ENCODE peak calls at places on chromosomes 4 and X, in five cellular contexts. E, O, U, A and G are unnamed samples. For H3K36me3, the result is how much of the 10 kb centered on the place peaks cover.

GRCh38 chrX:9231491-9231890 is 197.6 kb upstream of the FAM9B start:
- DNase-seq in A (no peak), U (no peak), O (no peak), E (no peak), G (no peak)

GRCh38 chrX:122943918-122944317 is 240.2 kb upstream of the GRIA3 start:
- DNase-seq in A (peak), U (no peak), E (no peak), O (no peak), G (no peak)

GRCh38 chr4:158121203-158121586 is 51.6 kb downstream of the GASK1B start:
- DNase-seq in E (no peak), O (no peak), A (peak), U (peak), G (no peak)

GRCh38 chr4:86496094-86497060 is 97.7 kb upstream of the PTPN13 start:
- DNase-seq in U (no peak), O (peak), E (peak), A (peak), G (no peak)

GRCh38 chrX:140526138-140526537 is 21.3 kb upstream of the SOX3 start:
- DNase-seq in O (no peak), A (no peak), E (no peak), U (no peak), G (no peak)

GRCh38 chr4:176422031-176422430 is 102.3 kb downstream of the SPCS3 start:
- DNase-seq in U (no peak), A (no peak), E (no peak), O (no peak), G (no peak)

GRCh38 chr4:6087669-6088068 is 69.4 kb upstream of the C4orf50 start:
- DNase-seq in A (peak), E (peak), U (no peak), O (no peak), G (no peak)

GRCh38 chr4:13547563-13548041 is 3.3 kb upstream of the NKX3-2 start:
- DNase-seq in O (no peak), E (no peak), A (no peak), U (no peak), G (no peak)

GRCh38 chrX:88613338-88613737 is 133.7 kb upstream of the CPXCR1 start:
- DNase-seq in U (no peak), O (no peak), A (peak), E (no peak), G (no peak)

GRCh38 chrX:155071694-155072215 is 447 bp downstream of the BRCC3 start:
- DNase-seq in E (no peak), A (no peak), U (peak), O (peak), G (peak)

GRCh38 chrX:137352101-137352660 is 213.7 kb upstream of the ZIC3 start:
- DNase-seq in A (no peak), O (no peak), U (no peak), E (no peak), G (no peak)

GRCh38 chr4:183241322-183241640 is 78.8 kb downstream of the CLDN22 start:
- DNase-seq in A (peak), O (no peak), E (no peak), U (no peak), G (no peak)

GRCh38 chrX:47749185-47749967 is 87.3 kb upstream of the ZNF81 start:
- DNase-seq in U (no peak), A (peak), O (no peak), E (no peak), G (no peak)

GRCh38 chr4:81736324-81736723 is 264.6 kb upstream of the RASGEF1B start:
- DNase-seq in O (no peak), U (no peak), E (no peak), A (no peak), G (no peak)

GRCh38 chrX:41022579-41022978 is 62.7 kb upstream of the USP9X start:
- DNase-seq in O (no peak), U (no peak), A (peak), E (no peak), G (no peak)

DNA sequence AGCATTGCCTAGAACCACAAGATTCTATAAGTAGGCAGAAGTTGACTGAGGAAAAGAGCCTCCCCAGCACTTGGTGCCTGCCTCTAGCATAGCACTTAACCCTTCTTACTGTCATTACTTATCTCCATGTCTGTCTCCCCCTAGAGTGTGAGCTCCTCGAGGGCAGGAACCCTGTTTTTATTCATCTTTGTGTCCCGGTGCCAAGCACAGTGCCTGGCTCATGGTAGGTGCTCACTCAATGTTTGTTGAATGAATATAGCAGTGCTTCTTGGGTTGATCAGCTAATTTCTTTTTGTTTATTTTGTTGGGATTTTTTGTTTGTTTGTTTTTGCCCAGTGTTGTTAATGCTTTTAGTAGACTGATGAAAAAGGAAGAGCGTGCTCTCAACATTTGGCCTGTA is 30.3 kb downstream of the KLF3 start:
- DNase-seq in A (no peak), E (no peak), O (no peak), U (no peak), G (no peak)
- H3K36me3 ChIP-seq in A (under half), E (half or more), O (half or more), U (under half), G (under half)

GRCh38 chr4:38062088-38062893 is 102.1 kb downstream of the PTTG2 start:
- DNase-seq in O (peak), E (peak), U (peak), A (peak), G (peak)

GRCh38 chr4:38065181-38065580 is 105.0 kb downstream of the PTTG2 start:
- DNase-seq in O (no peak), E (no peak), A (no peak), U (no peak), G (no peak)

GRCh38 chr4:38065900-38066299 is 105.7 kb downstream of the PTTG2 start:
- DNase-seq in E (no peak), A (no peak), O (no peak), U (no peak), G (no peak)

GRCh38 chr4:38060829-38061431 is 100.7 kb downstream of the PTTG2 start:
- DNase-seq in E (no peak), A (peak), U (no peak), O (no peak), G (no peak)

DNA sequence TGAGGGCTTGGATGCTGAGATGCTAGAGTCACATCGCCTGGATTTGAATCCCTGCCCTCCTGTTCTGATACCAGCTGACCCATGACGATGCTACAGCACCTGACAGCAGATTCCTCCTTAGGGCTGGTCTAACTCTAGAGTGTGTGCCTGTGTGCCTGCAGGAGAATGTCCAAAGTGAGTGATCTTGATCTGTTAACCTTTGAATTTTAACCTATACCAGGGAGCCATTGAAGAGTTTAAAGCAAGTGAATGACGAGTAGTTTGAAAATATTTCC is 102.6 kb downstream of the PTTG2 start:
- DNase-seq in E (no peak), O (no peak), U (no peak), A (no peak), G (no peak)
- H3K36me3 ChIP-seq in E (under half), O (under half), U (under half), A (under half), G (under half)

GRCh38 chr4:56930638-56931037 is 22.9 kb downstream of the REST start:
- DNase-seq in U (no peak), O (no peak), E (no peak), A (no peak), G (no peak)

GRCh38 chr4:56931924-56932323 is 24.2 kb downstream of the REST start:
- DNase-seq in A (no peak), U (no peak), E (no peak), O (no peak), G (no peak)

DNA sequence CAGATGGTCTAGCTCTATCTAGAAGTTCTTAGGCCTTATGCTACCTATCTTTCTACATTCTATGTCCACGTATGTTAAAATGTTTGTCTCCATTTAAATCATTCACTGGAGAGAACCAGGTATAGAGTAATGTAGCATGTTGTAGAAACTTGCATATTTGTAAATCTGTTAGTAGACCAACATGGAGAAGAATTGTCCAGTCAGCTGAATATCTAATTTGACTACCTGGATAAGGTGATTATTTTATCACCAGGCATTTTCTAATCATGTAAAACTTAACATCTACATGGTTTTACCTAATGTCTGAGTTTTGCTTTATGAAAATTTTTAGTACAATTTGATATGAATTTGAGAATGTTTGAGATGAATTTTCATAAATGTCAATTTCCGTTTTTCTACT is 19.5 kb downstream of the REST start:
- DNase-seq in A (no peak), O (no peak), U (no peak), E (no peak), G (no peak)
- H3K36me3 ChIP-seq in A (under half), O (under half), U (under half), E (half or more), G (under half)

GRCh38 chr4:107619731-107620130 is 100.3 kb downstream of the PAPSS1 start:
- DNase-seq in A (no peak), U (no peak), O (no peak), E (no peak), G (no peak)
- H3K36me3 ChIP-seq in A (under half), U (under half), O (under half), E (under half), G (under half)

GRCh38 chrX:71604141-71604540 is 14.2 kb downstream of the CXCR3 start:
- DNase-seq in A (peak), O (no peak), E (no peak), U (no peak), G (no peak)

GRCh38 chrX:71609095-71609750 is 9.1 kb downstream of the CXCR3 start:
- DNase-seq in E (no peak), U (no peak), A (no peak), O (peak), G (no peak)

GRCh38 chrX:71606536-71607216 is 11.6 kb downstream of the CXCR3 start:
- DNase-seq in E (no peak), O (peak), A (no peak), U (no peak), G (peak)

GRCh38 chrX:71604796-71605568 is 13.3 kb downstream of the CXCR3 start:
- DNase-seq in O (no peak), E (no peak), U (no peak), A (no peak), G (no peak)

GRCh38 chrX:71607488-71607887 is 10.8 kb downstream of the CXCR3 start:
- DNase-seq in E (no peak), O (no peak), U (no peak), A (no peak), G (no peak)
- H3K36me3 ChIP-seq in E (half or more), O (under half), U (under half), A (under half), G (under half)

GRCh38 chr4:84796388-84796787 is 170.1 kb downstream of the WDFY3 start:
- DNase-seq in A (no peak), O (no peak), U (no peak), E (no peak), G (no peak)

GRCh38 chr4:84790769-84791565 is 175.5 kb downstream of the WDFY3 start:
- DNase-seq in U (no peak), O (no peak), E (no peak), A (no peak), G (no peak)

GRCh38 chr4:84792366-84793301 is 173.9 kb downstream of the WDFY3 start:
- DNase-seq in U (no peak), O (no peak), E (no peak), A (peak), G (no peak)
- H3K36me3 ChIP-seq in U (under half), O (under half), E (half or more), A (under half), G (under half)

DNA sequence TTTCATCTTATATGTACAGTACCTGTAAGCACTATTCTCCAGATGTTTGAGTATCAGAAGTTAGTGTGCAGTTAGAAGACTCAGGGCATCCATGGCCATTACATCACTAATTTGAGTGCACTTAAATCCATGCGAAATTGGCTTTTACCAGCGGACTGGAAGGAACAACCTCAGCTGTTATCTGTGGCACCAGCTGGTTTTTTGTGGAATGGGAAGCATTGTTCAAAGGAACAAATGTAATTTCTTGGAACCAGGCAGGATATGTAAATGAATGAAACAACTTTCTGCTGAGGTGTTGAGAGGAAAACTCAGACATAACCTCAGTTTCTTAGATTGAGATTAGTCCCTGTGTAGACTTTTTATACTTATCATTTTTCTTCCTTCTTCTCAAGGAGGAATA is 60.2 kb downstream of the PDGFRA start:
- DNase-seq in A (no peak), U (no peak), O (no peak), E (no peak), G (no peak)
- H3K36me3 ChIP-seq in A (half or more), U (under half), O (under half), E (under half), G (under half)

DNA sequence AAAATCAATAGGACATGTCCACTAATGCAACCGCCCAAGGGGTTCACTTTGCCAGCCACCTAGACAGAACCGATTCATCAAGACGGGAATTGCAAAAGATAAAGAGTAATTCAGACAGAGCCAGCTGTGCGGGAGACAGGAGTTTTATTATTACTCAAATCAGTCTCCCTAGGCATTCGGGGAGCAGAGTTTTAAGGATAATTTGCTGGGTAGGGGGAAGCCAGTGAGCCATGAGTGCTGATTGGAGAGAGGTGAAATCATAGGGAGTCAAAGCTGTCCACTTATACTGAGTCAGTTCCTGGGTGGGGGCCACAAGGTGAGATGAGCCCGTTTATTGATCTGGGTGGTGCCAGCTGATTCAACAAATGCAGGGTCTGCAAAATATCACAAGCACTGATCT is 8.5 kb downstream of the TMEM184C start:
- DNase-seq in E (no peak), U (no peak), O (no peak), A (no peak), G (no peak)
- H3K36me3 ChIP-seq in E (half or more), U (under half), O (under half), A (half or more), G (under half)